ENCODE peak calls at places on chromosomes 13 and 19, in eight cellular contexts. L is hepatocyte, A is AG04450, F is GM23338, I is ovary, U is PC-9, Z is aorta, W is tibial nerve. D is an unnamed sample.

GRCh38 chr13:34462843-34463242 is 479.2 kb upstream of the NBEA start:
- DNase-seq in L (no peak), A (no peak), F (no peak), I (no peak), U (peak), Z (no peak), W (no peak), D (no peak)

GRCh38 chr19:43820098-43820860 is 6.8 kb upstream of the ZNF283 start:
- DNase-seq in L (no peak), A (peak), F (peak), I (no peak), U (no peak), Z (peak), W (no peak), D (peak)

GRCh38 chr13:20395061-20395916 is 130.4 kb downstream of the CRYL1 start:
- DNase-seq in L (no peak), A (no peak), F (no peak), I (no peak), U (no peak), Z (no peak), W (no peak), D (no peak)

GRCh38 chr19:29683009-29683408 is 17.7 kb downstream of the PLEKHF1 start:
- DNase-seq in L (no peak), A (no peak), F (no peak), I (no peak), U (no peak), Z (peak), W (no peak), D (peak)

GRCh38 chr19:58182577-58182988 is 278 bp upstream of the ZNF274 start:
- DNase-seq in L (no peak), A (no peak), F (no peak), I (no peak), U (no peak), Z (no peak), W (no peak), D (no peak)

GRCh38 chr13:40640845-40641458 is 25.5 kb downstream of the FOXO1 start:
- DNase-seq in L (no peak), A (no peak), F (no peak), I (no peak), U (no peak), Z (no peak), W (no peak), D (no peak)

GRCh38 chr19:45296365-45296764 is 26.3 kb downstream of the CKM start:
- DNase-seq in L (no peak), A (no peak), F (no peak), I (no peak), U (no peak), Z (no peak), W (no peak), D (no peak)

GRCh38 chr19:1027953-1028902 is 1.8 kb downstream of the CNN2 start:
- DNase-seq in L (peak), A (peak), F (peak), I (peak), U (peak), Z (peak), W (no peak), D (peak)

GRCh38 chr13:109738298-109738746 is 48.1 kb downstream of the IRS2 start:
- DNase-seq in L (no peak), A (no peak), F (no peak), I (no peak), U (no peak), Z (no peak), W (no peak), D (no peak)

GRCh38 chr19:36169084-36169760 is 17.0 kb upstream of the COX7A1 start:
- DNase-seq in L (peak), A (no peak), F (peak), I (no peak), U (no peak), Z (no peak), W (no peak), D (no peak)

GRCh38 chr13:43229506-43229905 is 206.1 kb downstream of the DNAJC15 start:
- DNase-seq in L (no peak), A (peak), F (no peak), I (no peak), U (no peak), Z (no peak), W (no peak), D (no peak)

GRCh38 chr19:34320277-34320676 is 44.7 kb upstream of the GPI start:
- DNase-seq in L (no peak), A (no peak), F (no peak), I (no peak), U (no peak), Z (peak), W (no peak), D (no peak)

GRCh38 chr19:15265849-15266248 is 33.6 kb upstream of the EPHX3 start:
- DNase-seq in L (peak), A (peak), F (no peak), I (peak), U (no peak), Z (peak), W (peak), D (peak)

DNA sequence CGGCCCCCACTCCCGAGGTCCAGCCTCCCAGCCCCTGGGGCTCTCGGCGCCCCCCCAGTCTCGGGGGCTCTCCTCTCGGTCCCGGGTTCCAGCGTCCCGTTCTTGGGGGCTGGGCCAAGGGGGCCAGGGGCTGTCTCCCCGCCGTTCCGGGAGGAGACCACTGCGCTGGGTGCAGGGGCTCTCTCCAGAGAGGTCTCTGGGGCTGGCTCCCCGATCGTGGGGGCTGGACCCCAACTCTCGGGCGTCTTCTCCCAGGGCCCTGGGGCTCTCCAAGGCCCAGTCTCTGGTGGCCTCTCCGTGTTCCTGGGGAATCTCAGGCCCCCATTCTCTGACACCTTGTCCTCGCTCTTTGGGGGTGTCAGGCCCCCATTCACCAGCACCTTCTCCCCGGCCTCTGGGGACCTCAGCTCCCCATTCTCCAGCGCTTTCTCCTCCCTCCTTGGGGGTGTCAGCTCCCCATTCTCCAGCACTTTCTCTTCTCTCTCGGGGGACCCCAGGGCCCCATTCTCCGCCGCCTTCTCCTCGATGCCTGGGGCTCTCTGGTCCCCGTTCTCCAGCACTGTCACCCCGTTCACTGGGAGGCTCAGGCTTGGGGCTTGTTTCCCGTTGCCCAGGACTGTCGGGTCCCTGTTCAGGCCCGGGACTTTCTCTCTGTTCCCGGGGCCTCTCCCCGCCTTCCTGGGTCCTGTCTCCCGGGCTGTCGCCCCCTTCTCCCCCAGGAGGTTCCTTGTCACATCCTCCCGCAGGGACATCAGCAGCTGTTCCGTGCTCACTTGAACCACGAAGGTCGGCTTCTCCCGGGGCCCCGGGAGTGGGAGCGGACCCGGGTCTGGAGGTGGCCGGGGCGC is 13.7 kb downstream of the LMTK3 start:
- DNase-seq in L (peak), A (no peak), F (peak), I (peak), U (no peak), Z (no peak), W (no peak), D (no peak)
- H3K4me3 ChIP-seq in L (no peak), A (no peak), F (no peak), I (no peak), U (no peak), Z (no peak), W (no peak), D (no peak)

GRCh38 chr13:113491418-113491883 is 940 bp upstream of the DCUN1D2 start:
- DNase-seq in L (peak), A (no peak), F (peak), I (peak), U (no peak), Z (peak), W (no peak), D (peak)

GRCh38 chr13:113491982-113492381 is 1.5 kb upstream of the DCUN1D2 start:
- DNase-seq in L (no peak), A (no peak), F (no peak), I (no peak), U (no peak), Z (no peak), W (no peak), D (no peak)

GRCh38 chr13:113495494-113496251 is 5.2 kb upstream of the DCUN1D2 start:
- DNase-seq in L (peak), A (no peak), F (peak), I (no peak), U (no peak), Z (no peak), W (no peak), D (no peak)

GRCh38 chr13:113490496-113491417 is at the start of gene DCUN1D2:
- DNase-seq in L (peak), A (peak), F (peak), I (peak), U (peak), Z (peak), W (peak), D (peak)

GRCh38 chr13:113493315-113493951 is 2.9 kb upstream of the DCUN1D2 start:
- DNase-seq in L (peak), A (peak), F (no peak), I (no peak), U (peak), Z (no peak), W (no peak), D (no peak)
- H3K27ac ChIP-seq in L (peak), A (peak), F (peak), I (no peak), U (peak), Z (peak), W (no peak), D (no peak)

GRCh38 chr19:7729211-7729610 is 2.7 kb downstream of the CLEC4G start:
- DNase-seq in L (no peak), A (no peak), F (peak), I (no peak), U (no peak), Z (no peak), W (no peak), D (no peak)

GRCh38 chr19:7731218-7731595 is 703 bp downstream of the CLEC4G start:
- DNase-seq in L (no peak), A (no peak), F (no peak), I (no peak), U (no peak), Z (no peak), W (no peak), D (no peak)

GRCh38 chr19:7730286-7731217 is 1.4 kb downstream of the CLEC4G start:
- DNase-seq in L (no peak), A (no peak), F (peak), I (no peak), U (no peak), Z (no peak), W (no peak), D (no peak)

GRCh38 chr19:7731615-7732014 is 295 bp downstream of the CLEC4G start:
- DNase-seq in L (no peak), A (no peak), F (no peak), I (no peak), U (no peak), Z (no peak), W (no peak), D (no peak)

GRCh38 chr19:7729831-7730285 is 2.1 kb downstream of the CLEC4G start:
- DNase-seq in L (no peak), A (no peak), F (peak), I (no peak), U (no peak), Z (no peak), W (no peak), D (no peak)
- H3K4me3 ChIP-seq in L (no peak), A (no peak), F (peak), I (no peak), U (no peak), Z (no peak), W (no peak), D (no peak)

GRCh38 chr13:50131998-50132936 is 117.0 kb downstream of the KCNRG start:
- DNase-seq in L (no peak), A (no peak), F (peak), I (no peak), U (no peak), Z (peak), W (no peak), D (no peak)
- H3K27ac ChIP-seq in L (no peak), A (no peak), F (no peak), I (no peak), U (no peak), Z (no peak), W (no peak), D (no peak)